ENCODE peak calls at places on chromosome X, in seven cellular contexts. One of them, this sample, is unnamed.
A peak's percentile ranks its signal among the peaks of the same experiment; 100 is the strongest.

GRCh38 chrX:148611993-148612392 is 111.6 kb downstream of the AFF2 start:
- DNase-seq in heart right ventricle: no peak
- DNase-seq in lower lobe of right lung: no peak
- DNase-seq in cardiac muscle cell: no peak
- DNase-seq in nephron progenitor cell: no peak
- DNase-seq in tibial nerve: no peak
- DNase-seq in BJ: no peak
- DNase-seq in this sample: no peak

GRCh38 chrX:53279296-53280237 is 1.8 kb downstream of the IQSEC2 start:
- DNase-seq in BJ: no peak
- DNase-seq in lower lobe of right lung: no peak
- DNase-seq in tibial nerve: no peak
- DNase-seq in heart right ventricle: no peak
- DNase-seq in nephron progenitor cell: no peak
- DNase-seq in cardiac muscle cell: no peak
- DNase-seq in this sample: no peak

GRCh38 chrX:50003927-50004326 is 81.5 kb downstream of the CLCN5 start:
- DNase-seq in tibial nerve: no peak
- DNase-seq in BJ: no peak
- DNase-seq in heart right ventricle: no peak
- DNase-seq in cardiac muscle cell: no peak
- DNase-seq in nephron progenitor cell: no peak
- DNase-seq in lower lobe of right lung: no peak
- DNase-seq in this sample: no peak

GRCh38 chrX:19156223-19156622 is 34.0 kb upstream of the ADGRG2 start:
- DNase-seq in tibial nerve: no peak
- DNase-seq in lower lobe of right lung: no peak
- DNase-seq in BJ: no peak
- DNase-seq in nephron progenitor cell: no peak
- DNase-seq in heart right ventricle: no peak
- DNase-seq in cardiac muscle cell: peak; percentile 1
- DNase-seq in this sample: no peak

GRCh38 chrX:38811515-38812239 is 10.4 kb downstream of the MID1IP1 start:
- DNase-seq in nephron progenitor cell: no peak
- DNase-seq in cardiac muscle cell: no peak
- DNase-seq in lower lobe of right lung: no peak
- DNase-seq in heart right ventricle: no peak
- DNase-seq in BJ: no peak
- DNase-seq in tibial nerve: no peak
- DNase-seq in this sample: no peak

GRCh38 chrX:47264507-47265173 is 31.8 kb downstream of the USP11 start:
- DNase-seq in lower lobe of right lung: no peak
- DNase-seq in tibial nerve: no peak
- DNase-seq in heart right ventricle: no peak
- DNase-seq in BJ: no peak
- DNase-seq in nephron progenitor cell: no peak
- DNase-seq in cardiac muscle cell: no peak
- DNase-seq in this sample: no peak

GRCh38 chrX:1593286-1594271 is 2.2 kb downstream of the AKAP17A start:
- DNase-seq in lower lobe of right lung: no peak
- DNase-seq in cardiac muscle cell: no peak
- DNase-seq in heart right ventricle: no peak
- DNase-seq in BJ: no peak
- DNase-seq in tibial nerve: no peak
- DNase-seq in nephron progenitor cell: no peak
- DNase-seq in this sample: no peak

GRCh38 chrX:2691543-2692220 is 587 bp downstream of the CD99 start:
- DNase-seq in nephron progenitor cell: peak; percentile 40
- DNase-seq in lower lobe of right lung: peak; percentile 75
- DNase-seq in tibial nerve: peak; percentile 51
- DNase-seq in cardiac muscle cell: peak; percentile 48
- DNase-seq in BJ: no peak
- DNase-seq in heart right ventricle: peak; percentile 74
- DNase-seq in this sample: no peak

GRCh38 chrX:118360429-118361125 is 14.7 kb downstream of the WDR44 start:
- DNase-seq in BJ: no peak
- DNase-seq in tibial nerve: no peak
- DNase-seq in cardiac muscle cell: no peak
- DNase-seq in heart right ventricle: no peak
- DNase-seq in nephron progenitor cell: no peak
- DNase-seq in lower lobe of right lung: no peak
- DNase-seq in this sample: no peak

GRCh38 chrX:39528161-39528560 is 569.6 kb downstream of the BCOR start:
- DNase-seq in cardiac muscle cell: no peak
- DNase-seq in tibial nerve: no peak
- DNase-seq in lower lobe of right lung: no peak
- DNase-seq in heart right ventricle: no peak
- DNase-seq in BJ: no peak
- DNase-seq in nephron progenitor cell: no peak
- DNase-seq in this sample: no peak

GRCh38 chrX:109732319-109732779 is 708 bp downstream of the ACSL4 start:
- DNase-seq in BJ: no peak
- DNase-seq in heart right ventricle: no peak
- DNase-seq in tibial nerve: no peak
- DNase-seq in lower lobe of right lung: no peak
- DNase-seq in nephron progenitor cell: no peak
- DNase-seq in cardiac muscle cell: peak; percentile 15
- DNase-seq in this sample: peak; percentile 9

GRCh38 chrX:154443479-154443910 is 446 bp upstream of the FAM50A start:
- DNase-seq in heart right ventricle: no peak
- DNase-seq in BJ: no peak
- DNase-seq in tibial nerve: no peak
- DNase-seq in cardiac muscle cell: peak; percentile 8
- DNase-seq in nephron progenitor cell: no peak
- DNase-seq in lower lobe of right lung: no peak
- DNase-seq in this sample: peak; percentile 29

DNA sequence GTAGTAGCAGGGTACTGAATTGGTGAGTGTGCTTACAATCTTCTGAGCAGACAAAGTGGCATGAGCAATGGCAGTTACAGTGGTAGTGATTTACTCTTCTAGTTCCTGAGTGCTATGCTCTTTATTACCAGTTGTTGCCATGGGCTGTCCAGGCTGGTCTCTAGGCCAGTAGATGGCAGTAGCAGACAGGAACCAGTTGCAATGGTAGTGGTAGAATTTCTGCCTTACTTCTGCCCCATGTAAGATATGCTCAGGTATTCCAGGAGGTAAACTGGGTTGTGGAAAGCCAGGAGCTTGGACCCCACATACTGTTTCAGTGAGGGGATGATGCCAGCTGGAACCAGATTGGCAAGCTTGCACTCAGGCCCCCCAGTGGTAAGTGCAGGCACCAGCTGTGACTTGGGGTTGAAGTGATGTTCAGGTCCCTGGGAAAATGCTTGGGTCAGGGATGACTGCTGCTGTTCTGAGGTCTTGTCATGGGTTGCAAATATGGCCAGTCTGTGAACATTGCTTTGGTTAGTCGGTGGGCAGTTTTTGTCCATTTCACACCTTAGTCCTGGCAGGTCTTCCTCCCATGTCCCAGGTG is 63.0 kb upstream of the ZXDB start:
- DNase-seq in nephron progenitor cell: no peak
- DNase-seq in BJ: no peak
- DNase-seq in cardiac muscle cell: peak; percentile 25
- DNase-seq in tibial nerve: no peak
- DNase-seq in heart right ventricle: no peak
- DNase-seq in lower lobe of right lung: no peak
- DNase-seq in this sample: peak; percentile 28
- TF ChIP-seq CTCF in nephron progenitor cell: no peak
- TF ChIP-seq CTCF in BJ: peak; percentile 27
- TF ChIP-seq CTCF in cardiac muscle cell: no peak
- TF ChIP-seq CTCF in tibial nerve: no peak
- TF ChIP-seq CTCF in heart right ventricle: peak; percentile 21
- TF ChIP-seq CTCF in lower lobe of right lung: peak; percentile 26
- TF ChIP-seq CTCF in this sample: no peak

DNA sequence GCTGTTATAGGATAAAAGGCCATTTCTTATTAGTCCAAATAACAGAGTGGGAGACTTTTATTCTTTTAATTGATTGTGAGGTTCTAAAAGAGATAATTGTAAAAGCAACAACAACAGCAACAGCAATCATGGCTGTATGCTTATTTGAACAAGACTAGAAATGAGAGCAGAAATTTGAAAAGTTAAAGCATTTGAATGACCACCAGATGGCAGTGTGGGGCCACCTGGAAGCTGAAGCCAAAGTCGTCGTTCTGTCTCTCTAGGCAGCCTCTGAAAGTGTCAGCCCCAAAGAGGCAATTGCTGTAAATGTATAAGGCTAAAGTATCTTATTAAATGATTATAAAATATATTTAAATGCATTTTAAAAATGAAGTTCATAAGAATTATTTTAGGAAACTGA is 42.2 kb downstream of the SH2D1A start:
- DNase-seq in heart right ventricle: peak; percentile 16
- DNase-seq in lower lobe of right lung: peak; percentile 42
- DNase-seq in nephron progenitor cell: peak; percentile 66
- DNase-seq in BJ: no peak
- DNase-seq in tibial nerve: peak; percentile 16
- DNase-seq in cardiac muscle cell: peak; percentile 65
- DNase-seq in this sample: peak; percentile 46
- TF ChIP-seq CTCF in heart right ventricle: peak; percentile 76
- TF ChIP-seq CTCF in lower lobe of right lung: peak; percentile 65
- TF ChIP-seq CTCF in nephron progenitor cell: peak; percentile 89
- TF ChIP-seq CTCF in BJ: peak; percentile 60
- TF ChIP-seq CTCF in tibial nerve: peak; percentile 69
- TF ChIP-seq CTCF in cardiac muscle cell: peak; percentile 56
- TF ChIP-seq CTCF in this sample: peak; percentile 69

DNA sequence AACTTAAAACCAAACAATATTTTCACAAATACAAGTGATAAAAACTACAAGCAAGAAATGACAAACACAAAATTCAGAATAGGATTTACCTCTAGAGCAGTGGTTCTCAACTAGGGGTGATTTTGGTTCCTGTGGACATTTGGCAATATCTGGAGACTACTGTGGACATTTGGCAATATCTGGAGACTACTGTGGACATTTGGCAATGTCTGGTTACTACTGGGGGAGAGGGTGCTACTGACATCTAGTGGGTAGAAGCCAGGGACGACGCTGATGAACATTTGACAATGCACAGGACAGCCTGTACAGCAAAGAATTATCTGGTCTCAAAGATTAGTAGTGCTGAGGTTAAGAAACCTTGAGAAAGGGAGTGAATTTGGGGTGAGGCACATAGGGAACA is 169.8 kb downstream of the CLCN4 start:
- DNase-seq in BJ: no peak
- DNase-seq in heart right ventricle: no peak
- DNase-seq in nephron progenitor cell: no peak
- DNase-seq in cardiac muscle cell: no peak
- DNase-seq in lower lobe of right lung: no peak
- DNase-seq in tibial nerve: no peak
- DNase-seq in this sample: no peak
- TF ChIP-seq CTCF in BJ: peak; percentile 43
- TF ChIP-seq CTCF in heart right ventricle: peak; percentile 45
- TF ChIP-seq CTCF in nephron progenitor cell: no peak
- TF ChIP-seq CTCF in cardiac muscle cell: peak; percentile 41
- TF ChIP-seq CTCF in lower lobe of right lung: no peak
- TF ChIP-seq CTCF in tibial nerve: no peak
- TF ChIP-seq CTCF in this sample: no peak

GRCh38 chrX:94288325-94288724 is 614.3 kb downstream of the FAM133A start:
- DNase-seq in BJ: no peak
- DNase-seq in tibial nerve: no peak
- DNase-seq in cardiac muscle cell: no peak
- DNase-seq in nephron progenitor cell: no peak
- DNase-seq in heart right ventricle: no peak
- DNase-seq in lower lobe of right lung: no peak
- DNase-seq in this sample: no peak
- TF ChIP-seq CTCF in BJ: no peak
- TF ChIP-seq CTCF in tibial nerve: no peak
- TF ChIP-seq CTCF in cardiac muscle cell: no peak
- TF ChIP-seq CTCF in nephron progenitor cell: peak; percentile 42
- TF ChIP-seq CTCF in heart right ventricle: no peak
- TF ChIP-seq CTCF in lower lobe of right lung: no peak
- TF ChIP-seq CTCF in this sample: no peak

GRCh38 chrX:48468247-48468671 is 1.8 kb downstream of the SLC38A5 start:
- DNase-seq in BJ: no peak
- DNase-seq in cardiac muscle cell: no peak
- DNase-seq in lower lobe of right lung: no peak
- DNase-seq in heart right ventricle: no peak
- DNase-seq in tibial nerve: no peak
- DNase-seq in nephron progenitor cell: peak; percentile 14
- DNase-seq in this sample: peak; percentile 63

GRCh38 chrX:48467331-48467761 is 2.7 kb downstream of the SLC38A5 start:
- DNase-seq in BJ: no peak
- DNase-seq in tibial nerve: no peak
- DNase-seq in lower lobe of right lung: no peak
- DNase-seq in nephron progenitor cell: no peak
- DNase-seq in cardiac muscle cell: no peak
- DNase-seq in heart right ventricle: no peak
- DNase-seq in this sample: no peak

GRCh38 chrX:48470110-48470832 is at the start of gene SLC38A5:
- DNase-seq in BJ: no peak
- DNase-seq in heart right ventricle: no peak
- DNase-seq in tibial nerve: no peak
- DNase-seq in nephron progenitor cell: no peak
- DNase-seq in cardiac muscle cell: no peak
- DNase-seq in lower lobe of right lung: no peak
- DNase-seq in this sample: no peak

GRCh38 chrX:48470833-48471118 is 716 bp upstream of the SLC38A5 start:
- DNase-seq in heart right ventricle: no peak
- DNase-seq in BJ: no peak
- DNase-seq in lower lobe of right lung: no peak
- DNase-seq in cardiac muscle cell: no peak
- DNase-seq in tibial nerve: no peak
- DNase-seq in nephron progenitor cell: no peak
- DNase-seq in this sample: no peak

DNA sequence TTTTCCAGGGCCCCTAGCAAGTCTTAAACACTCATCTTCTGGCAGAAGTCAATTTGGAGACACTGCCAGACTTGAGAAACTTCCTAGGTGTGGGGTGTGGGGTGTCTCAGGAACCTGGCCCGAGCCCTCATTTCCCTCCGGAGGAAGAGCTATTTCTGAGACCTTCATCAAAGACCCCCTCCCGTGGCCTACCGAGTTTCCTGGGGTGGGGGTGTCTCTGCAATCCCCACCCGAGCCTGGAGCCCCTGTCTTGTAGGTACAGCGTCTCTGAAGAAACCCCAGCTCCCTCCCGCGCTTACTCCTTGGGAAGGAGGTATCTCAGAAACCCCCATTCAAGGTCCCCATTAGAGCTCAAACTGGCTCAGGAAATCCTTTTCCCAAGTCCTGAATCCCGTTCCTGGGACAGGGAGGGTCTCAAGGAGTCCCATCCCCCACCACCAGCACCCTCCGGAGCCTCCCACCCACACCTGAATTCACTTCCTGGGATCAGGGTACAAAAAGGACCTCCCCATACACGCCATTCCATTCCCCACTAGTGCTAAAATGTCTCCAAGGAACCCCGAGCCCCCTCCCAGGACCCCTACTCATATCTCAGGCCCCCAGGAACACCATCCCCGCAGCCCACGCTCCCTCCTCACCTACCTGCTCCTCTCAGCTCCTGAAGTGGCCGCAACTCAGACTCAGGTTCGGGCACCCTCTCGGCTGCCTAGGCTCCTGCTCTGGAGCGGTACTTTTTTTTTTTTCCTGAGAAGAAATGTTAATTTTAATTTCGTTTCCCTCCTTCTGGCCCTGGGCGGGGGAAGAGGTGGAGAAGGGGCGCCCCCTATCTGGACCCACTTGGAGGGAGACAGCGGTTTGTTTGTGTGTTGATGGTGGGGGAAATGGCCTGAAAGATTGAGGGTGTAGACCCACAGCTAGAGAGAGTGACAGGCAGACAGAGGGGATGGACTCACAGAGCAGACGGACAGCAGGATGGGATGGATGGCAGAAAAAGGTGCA is 1.1 kb downstream of the SLC38A5 start:
- DNase-seq in cardiac muscle cell: no peak
- DNase-seq in tibial nerve: no peak
- DNase-seq in BJ: no peak
- DNase-seq in heart right ventricle: no peak
- DNase-seq in lower lobe of right lung: no peak
- DNase-seq in nephron progenitor cell: no peak
- DNase-seq in this sample: peak; percentile 44
- TF ChIP-seq CTCF in cardiac muscle cell: peak; percentile 11
- TF ChIP-seq CTCF in tibial nerve: no peak
- TF ChIP-seq CTCF in BJ: no peak
- TF ChIP-seq CTCF in heart right ventricle: peak; percentile 24
- TF ChIP-seq CTCF in lower lobe of right lung: no peak
- TF ChIP-seq CTCF in nephron progenitor cell: no peak
- TF ChIP-seq CTCF in this sample: no peak

This sample was measured in glutamatergic neuron.